ENCODE peak calls at places on chromosomes 11 and 22, in five cellular contexts. G is H1, S is neuronal stem cell, A is H9, P is trophoblast cell. F is an unnamed sample.

GRCh38 chr11:118238947-118239346 is 13.2 kb downstream of the MPZL3 start:
- DNase-seq in G (no peak), S (no peak), A (no peak), P (no peak), F (no peak)

GRCh38 chr11:45489281-45489906 is 176.0 kb downstream of the CHST1 start:
- DNase-seq in G (no peak), S (no peak), A (no peak), P (no peak), F (no peak)

GRCh38 chr11:131859811-131860210 is 489.4 kb downstream of the NTM start:
- DNase-seq in G (no peak), S (no peak), A (no peak), P (no peak), F (no peak)

GRCh38 chr11:75982309-75982708 is 167.3 kb downstream of the UVRAG start:
- DNase-seq in G (no peak), S (no peak), A (no peak), P (no peak), F (no peak)

GRCh38 chr11:75768112-75768908 is at the start of gene DGAT2:
- DNase-seq in G (peak; percentile 85), S (peak; percentile 64), A (peak; percentile 71), P (peak; percentile 47), F (peak; percentile 69)

GRCh38 chr22:23791737-23792645 is 5.2 kb downstream of the SMARCB1 start:
- DNase-seq in G (no peak), S (no peak), A (no peak), P (no peak), F (no peak)

GRCh38 chr22:26977741-26978140 is 320.4 kb downstream of the MIAT start:
- DNase-seq in G (no peak), S (no peak), A (no peak), P (no peak), F (no peak)

GRCh38 chr11:130839950-130840666 is 76.2 kb downstream of the SNX19 start:
- DNase-seq in G (no peak), S (no peak), A (no peak), P (no peak), F (peak; percentile 77)

GRCh38 chr11:94128171-94128745 is 383 bp upstream of the PANX1 start:
- DNase-seq in G (peak; percentile 71), S (no peak), A (no peak), P (no peak), F (no peak)

GRCh38 chr11:44285756-44286155 is 24.2 kb downstream of the ALX4 start:
- DNase-seq in G (no peak), S (no peak), A (no peak), P (no peak), F (no peak)

GRCh38 chr11:14537134-14537599 is 17.0 kb upstream of the PSMA1 start:
- DNase-seq in G (no peak), S (peak; percentile 18), A (no peak), P (peak; percentile 15), F (peak; percentile 48)

GRCh38 chr11:134752526-134752925 is 340.5 kb upstream of the B3GAT1 start:
- DNase-seq in G (no peak), S (no peak), A (no peak), P (no peak), F (no peak)

GRCh38 chr11:74427377-74427776 is 29.1 kb upstream of the PGM2L1 start:
- DNase-seq in G (no peak), S (no peak), A (no peak), P (no peak), F (no peak)

GRCh38 chr22:44554411-44554810 is 56.4 kb upstream of the RTL6 start:
- DNase-seq in G (no peak), S (no peak), A (no peak), P (no peak), F (no peak)

GRCh38 chr11:128757235-128757711 is 63.4 kb downstream of the FLI1 start:
- DNase-seq in G (no peak), S (no peak), A (peak; percentile 58), P (no peak), F (peak; percentile 56)

GRCh38 chr11:9155930-9156329 is 64.5 kb upstream of the SCUBE2 start:
- DNase-seq in G (no peak), S (no peak), A (no peak), P (no peak), F (no peak)

GRCh38 chr22:38742176-38742942 is 13.4 kb downstream of the SUN2 start:
- DNase-seq in G (no peak), S (no peak), A (no peak), P (no peak), F (no peak)

GRCh38 chr11:63999349-64000025 is 13.2 kb downstream of the OTUB1 start:
- DNase-seq in G (peak; percentile 87), S (peak; percentile 71), A (peak; percentile 92), P (peak; percentile 92), F (peak; percentile 53)

DNA sequence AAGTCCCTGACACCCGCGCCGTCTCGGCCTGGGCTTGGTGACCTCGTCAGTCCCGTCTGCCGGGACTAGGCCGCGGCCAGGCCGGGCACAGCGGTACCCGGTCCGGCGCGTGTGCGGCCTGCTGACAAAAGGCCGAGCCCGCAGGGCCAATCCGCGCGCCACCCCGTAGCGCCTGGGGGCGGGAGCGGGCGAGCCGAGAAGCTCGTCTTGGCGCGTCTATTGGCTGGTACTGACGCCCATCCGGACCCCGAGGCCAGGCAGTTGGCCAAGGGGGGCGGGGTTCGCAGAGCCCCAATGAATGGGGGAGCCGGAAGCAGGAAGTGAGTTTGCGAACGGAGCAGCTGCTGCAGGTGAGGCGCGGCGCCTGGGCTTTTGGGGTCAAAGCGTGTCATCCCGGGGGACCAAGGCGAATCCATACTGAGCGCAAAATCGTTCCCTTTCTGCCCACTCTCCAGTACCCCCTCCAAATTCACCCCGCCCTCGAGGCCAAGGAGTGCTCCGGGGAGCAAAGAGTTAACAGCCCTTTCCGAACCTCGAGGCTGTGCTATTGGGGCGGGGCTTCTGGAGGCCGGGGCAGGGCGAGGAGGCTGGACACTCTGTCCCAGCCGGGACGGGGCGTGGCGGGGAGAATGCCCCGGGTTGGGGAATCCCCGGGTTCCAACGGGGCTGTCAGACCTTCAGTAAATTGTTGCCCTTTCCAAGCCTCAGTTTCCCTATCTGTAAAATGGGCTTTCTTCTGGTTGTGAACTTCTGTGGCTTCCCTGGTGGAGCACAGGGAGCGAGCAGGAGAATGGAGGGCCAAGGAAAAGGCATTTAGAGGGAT is at the start of gene DPP3:
- DNase-seq in G (peak; percentile 98), S (peak; percentile 96), A (peak; percentile 99), P (peak; percentile 95), F (peak; percentile 98)
- H2BK120ac ChIP-seq in G (no peak within 1 kb of the TSS), S (no peak within 1 kb of the TSS), A (peak within 1 kb of the TSS; percentile 89), P (peak within 1 kb of the TSS; percentile 81), F (peak within 1 kb of the TSS; percentile 71)

GRCh38 chr11:26331911-26332571 is at the start of gene ANO3:
- DNase-seq in G (peak; percentile 97), S (peak; percentile 91), A (peak; percentile 97), P (peak; percentile 64), F (peak; percentile 83)
- H2BK12ac ChIP-seq in G (no peak within 1 kb of the TSS), S (no peak within 1 kb of the TSS), A (no peak within 1 kb of the TSS), P (no peak within 1 kb of the TSS), F (no peak within 1 kb of the TSS)

GRCh38 chr22:49284931-49285330 is 542.7 kb downstream of the BRD1 start:
- DNase-seq in G (no peak), S (no peak), A (no peak), P (no peak), F (no peak)

GRCh38 chr22:49282596-49282995 is 545.1 kb downstream of the BRD1 start:
- DNase-seq in G (no peak), S (no peak), A (no peak), P (no peak), F (no peak)

GRCh38 chr22:49284389-49284788 is 543.3 kb downstream of the BRD1 start:
- DNase-seq in G (no peak), S (no peak), A (no peak), P (no peak), F (no peak)

GRCh38 chr22:49278357-49278756 is 549.3 kb downstream of the BRD1 start:
- DNase-seq in G (no peak), S (no peak), A (no peak), P (no peak), F (no peak)

DNA sequence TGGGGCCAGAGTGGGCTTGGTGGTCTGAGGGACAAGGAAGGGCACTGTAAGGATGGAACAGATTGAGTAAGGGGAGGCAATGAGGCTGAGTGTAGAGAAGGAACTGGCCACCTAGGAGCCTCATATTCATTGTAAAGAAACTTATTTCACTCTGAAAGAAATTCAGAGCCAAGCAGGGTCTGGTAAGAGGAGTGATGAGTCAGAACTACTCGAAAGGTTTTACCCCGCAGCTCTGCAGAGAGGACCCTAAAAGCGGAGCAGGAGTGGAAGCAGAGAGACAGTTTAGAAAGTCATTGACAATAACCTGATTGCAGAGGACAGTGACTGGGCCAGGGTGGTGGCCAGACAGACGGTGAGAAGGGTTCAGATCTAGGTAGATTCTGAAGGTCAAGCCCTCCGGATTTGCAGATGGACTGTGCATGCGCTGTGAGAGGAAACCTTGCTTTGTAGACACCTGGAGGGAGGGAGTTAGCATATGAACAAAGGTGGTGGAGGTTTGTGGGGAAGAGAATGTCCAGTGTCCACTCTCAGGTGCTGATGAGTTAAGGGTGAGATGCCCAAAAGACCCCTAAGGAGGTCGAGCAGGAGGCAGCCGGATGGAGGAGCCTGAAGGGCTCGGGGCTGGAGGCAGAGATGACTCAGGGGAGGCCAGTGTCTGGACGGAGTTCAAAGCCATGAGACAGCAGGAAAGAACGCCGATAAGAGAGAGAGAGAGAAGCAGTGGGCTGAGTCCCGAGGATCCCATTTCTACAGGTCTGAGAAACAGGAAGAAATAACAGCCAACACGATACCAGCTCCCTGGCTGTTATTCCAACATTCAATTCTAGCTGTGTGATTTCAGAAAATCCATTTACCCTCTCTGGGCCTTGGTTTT is 546.0 kb downstream of the BRD1 start:
- DNase-seq in G (no peak), S (no peak), A (no peak), P (no peak), F (no peak)
- H3K27ac ChIP-seq in G (no peak overlapping the region), S (no peak overlapping the region), A (no peak overlapping the region), P (no peak overlapping the region), F (no peak overlapping the region)

GRCh38 chr11:68372114-68372513 is 59.7 kb downstream of the LRP5 start:
- DNase-seq in G (no peak), S (no peak), A (no peak), P (no peak), F (no peak)

GRCh38 chr11:68371176-68372041 is 59.0 kb downstream of the LRP5 start:
- DNase-seq in G (no peak), S (no peak), A (no peak), P (peak; percentile 16), F (peak; percentile 69)

GRCh38 chr11:68369756-68370155 is 57.4 kb downstream of the LRP5 start:
- DNase-seq in G (no peak), S (no peak), A (no peak), P (no peak), F (no peak)

GRCh38 chr11:68369161-68369560 is 56.8 kb downstream of the LRP5 start:
- DNase-seq in G (no peak), S (no peak), A (no peak), P (no peak), F (no peak)

DNA sequence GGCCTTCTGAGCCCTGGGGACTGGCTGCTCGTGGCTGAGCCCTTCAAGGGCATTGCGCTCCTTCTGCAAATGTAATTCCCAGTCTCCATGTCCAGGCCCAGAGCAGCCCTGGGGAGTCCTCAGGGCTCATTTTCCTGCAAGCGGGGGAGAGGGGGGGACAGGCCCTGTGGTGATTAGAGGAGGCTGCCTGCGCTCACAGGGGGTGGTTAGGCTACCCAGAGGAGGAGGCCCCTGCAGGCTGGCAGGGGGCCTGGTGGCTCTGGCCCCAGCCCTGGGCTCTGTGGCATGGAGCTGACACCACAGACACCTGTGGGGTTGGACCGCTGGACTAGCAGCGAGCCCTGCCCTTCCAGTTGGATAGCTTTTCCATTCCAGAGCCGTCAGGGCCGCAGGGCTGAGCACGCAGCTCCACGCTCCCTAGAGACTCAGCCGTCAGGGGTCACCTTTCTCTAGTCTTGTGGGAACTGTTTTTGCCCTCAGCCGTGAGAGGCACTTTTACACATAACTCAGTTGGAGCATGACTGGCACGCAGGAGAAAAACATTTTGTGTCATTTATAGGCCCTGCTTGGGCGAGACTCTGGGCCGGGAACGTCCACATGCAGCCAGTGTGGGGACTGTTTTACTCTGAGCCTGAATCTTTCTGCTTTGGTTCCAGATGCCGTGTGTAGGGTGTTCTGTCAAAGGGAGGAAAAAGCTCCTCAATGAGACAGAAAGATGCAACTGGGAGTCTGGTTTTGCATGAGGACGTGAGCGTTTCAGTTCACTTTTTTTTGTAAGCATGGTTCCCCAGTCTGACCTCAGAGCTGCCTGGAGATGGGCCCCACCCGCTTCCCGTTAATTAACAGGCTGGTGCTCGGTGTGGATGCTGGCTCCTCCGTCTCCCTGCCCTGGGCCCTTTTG is 58.1 kb downstream of the LRP5 start:
- DNase-seq in G (no peak), S (no peak), A (no peak), P (peak; percentile 68), F (peak; percentile 60)
- H2BK120ac ChIP-seq in G (no peak overlapping the region), S (no peak overlapping the region), A (no peak overlapping the region), P (no peak overlapping the region), F (no peak overlapping the region)

F was measured in mesenchymal stem cell.